ENCODE peak calls at places on chromosomes 11 and 22, in four cellular contexts. T, Z, Q and N are unnamed samples.

GRCh38 chr11:28228196-28228595 is 120.0 kb downstream of the METTL15 start:
- DNase-seq in Z (no peak), Q (no peak), T (peak), N (peak)

GRCh38 chr22:20773793-20774212 is at the start of gene SERPIND1:
- DNase-seq in Q (no peak), T (no peak), Z (no peak), N (no peak)

GRCh38 chr11:61955031-61955415 is 4.9 kb downstream of the BEST1 start:
- DNase-seq in T (no peak), Q (no peak), Z (no peak), N (peak)

GRCh38 chr11:78652866-78653265 is 78.2 kb upstream of the NARS2 start:
- DNase-seq in Q (no peak), T (no peak), Z (no peak), N (no peak)

GRCh38 chr22:17130199-17130598 is 9.0 kb upstream of the TMEM121B start:
- DNase-seq in Q (no peak), Z (no peak), T (no peak), N (no peak)

GRCh38 chr22:19354201-19354600 is 62.7 kb upstream of the CLTCL1 start:
- DNase-seq in T (no peak), Q (no peak), Z (no peak), N (no peak)

GRCh38 chr22:33923660-33924246 is 3.5 kb upstream of the LARGE1 start:
- DNase-seq in T (peak), Z (no peak), Q (peak), N (peak)

GRCh38 chr22:45418770-45419138 is 5.3 kb downstream of the RIBC2 start:
- DNase-seq in Q (no peak), T (no peak), Z (no peak), N (no peak)

GRCh38 chr11:123122341-123122740 is 60.4 kb upstream of the HSPA8 start:
- DNase-seq in T (no peak), Q (no peak), Z (no peak), N (peak)

GRCh38 chr22:31082606-31083376 is 1.7 kb downstream of the SMTN start:
- DNase-seq in Q (peak), Z (no peak), T (peak), N (peak)

GRCh38 chr22:40979198-40979597 is 28.0 kb downstream of the RBX1 start:
- DNase-seq in T (no peak), Q (no peak), Z (no peak), N (no peak)

GRCh38 chr11:126161146-126161458 is 50.3 kb downstream of the RPUSD4 start:
- DNase-seq in T (no peak), Q (no peak), Z (no peak), N (no peak)

GRCh38 chr11:117239295-117239694 is 6.8 kb downstream of the RNF214 start:
- DNase-seq in Q (no peak), Z (no peak), T (peak), N (no peak)

GRCh38 chr22:36728505-36728904 is 25.0 kb upstream of the CACNG2 start:
- DNase-seq in T (no peak), Q (no peak), Z (no peak), N (no peak)

GRCh38 chr22:21032037-21032842 is at the start of gene SLC7A4:
- DNase-seq in Q (no peak), T (no peak), Z (no peak), N (no peak)

GRCh38 chr11:2295971-2296912 is 5.5 kb downstream of the C11orf21 start:
- DNase-seq in T (no peak), Q (no peak), Z (peak), N (no peak)

GRCh38 chr11:42524534-42525227 is 787.1 kb upstream of the API5 start:
- DNase-seq in Q (no peak), Z (no peak), T (peak), N (peak)

GRCh38 chr11:130527648-130528300 is 79.3 kb downstream of the ADAMTS15 start:
- DNase-seq in T (peak), Q (no peak), Z (no peak), N (no peak)

GRCh38 chr11:113401718-113402117 is 14.1 kb downstream of the ANKK1 start:
- DNase-seq in T (peak), Z (no peak), Q (peak), N (peak)

DNA sequence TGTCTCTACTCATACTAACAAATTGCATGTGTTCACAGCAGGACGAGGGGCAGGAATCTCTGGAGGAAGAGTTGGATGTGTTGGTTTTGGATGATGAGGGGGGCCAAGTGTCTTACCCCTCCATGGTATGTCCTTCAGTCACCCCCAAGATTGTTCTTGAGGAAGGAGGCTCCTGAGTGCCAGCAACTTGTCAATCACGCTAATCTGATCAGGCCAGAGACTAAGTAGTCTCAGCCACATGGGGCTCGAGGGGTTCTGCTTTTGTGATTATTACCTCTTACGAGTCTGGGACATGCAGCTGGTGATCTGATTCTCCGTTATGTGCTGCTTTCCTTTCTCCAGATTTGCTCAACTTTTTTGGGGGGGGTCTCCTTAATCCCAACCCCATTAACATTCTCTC is 54.3 kb downstream of the CTNND1 start:
- DNase-seq in Q (no peak), T (no peak), Z (no peak), N (no peak)
- H3K4me3 ChIP-seq in Q (no peak), T (no peak), Z (no peak), N (no peak)

DNA sequence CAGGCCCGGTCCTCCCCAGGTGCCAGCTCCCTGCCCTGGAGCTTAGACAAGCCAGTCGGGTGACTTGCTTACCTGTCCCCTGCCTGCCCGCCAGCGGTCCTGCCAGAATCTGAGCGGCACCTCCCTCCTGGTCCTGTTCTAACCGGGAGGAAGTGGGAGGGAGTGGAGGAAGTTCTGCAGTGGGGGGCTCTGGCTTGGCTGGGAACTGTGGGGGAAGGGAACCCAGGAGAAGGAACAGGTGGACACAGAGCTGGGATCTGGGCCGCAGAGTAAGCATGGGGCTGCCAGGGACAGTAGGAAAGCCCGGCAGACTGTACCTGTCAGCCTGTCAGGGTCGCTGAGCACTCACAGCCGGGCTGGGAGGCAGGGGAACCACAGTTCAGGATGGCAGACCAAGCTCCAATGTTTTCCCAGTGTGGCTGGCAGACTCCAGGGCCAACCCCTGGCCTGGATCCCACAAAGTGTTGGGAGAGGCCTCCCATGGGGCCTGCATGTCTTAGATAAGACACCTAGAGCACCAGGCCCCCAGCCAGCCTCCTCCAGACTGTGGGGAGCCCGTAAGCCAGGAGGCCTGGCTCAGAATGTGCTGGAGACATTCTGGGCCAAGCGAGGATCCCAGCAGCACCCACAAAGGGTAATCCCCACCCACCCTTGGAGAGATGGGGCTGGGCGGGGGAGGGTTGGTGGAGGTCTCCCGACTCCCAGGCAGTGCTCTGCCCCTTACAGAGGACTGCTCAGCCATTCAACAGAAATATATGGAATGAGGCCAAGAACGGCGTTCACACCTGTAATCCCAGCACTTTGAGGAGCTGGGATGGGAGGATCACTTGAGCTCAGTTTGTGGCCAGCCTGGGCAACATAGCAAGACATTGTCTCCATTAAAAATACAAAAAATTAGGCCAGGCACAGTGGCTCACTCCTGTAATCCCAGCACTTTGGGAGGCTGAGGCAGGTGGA is 2.3 kb downstream of the CYB5R3 start:
- DNase-seq in Z (peak), T (peak), Q (no peak), N (no peak)
- H3K27ac ChIP-seq in Z (peak), T (peak), Q (no peak), N (peak)

GRCh38 chr11:8914661-8915018 is 3.7 kb downstream of the AKIP1 start:
- DNase-seq in Q (no peak), T (no peak), Z (no peak), N (no peak)
- TF ChIP-seq CTCF in Q (peak), T (no peak), Z (no peak), N (no peak)

DNA sequence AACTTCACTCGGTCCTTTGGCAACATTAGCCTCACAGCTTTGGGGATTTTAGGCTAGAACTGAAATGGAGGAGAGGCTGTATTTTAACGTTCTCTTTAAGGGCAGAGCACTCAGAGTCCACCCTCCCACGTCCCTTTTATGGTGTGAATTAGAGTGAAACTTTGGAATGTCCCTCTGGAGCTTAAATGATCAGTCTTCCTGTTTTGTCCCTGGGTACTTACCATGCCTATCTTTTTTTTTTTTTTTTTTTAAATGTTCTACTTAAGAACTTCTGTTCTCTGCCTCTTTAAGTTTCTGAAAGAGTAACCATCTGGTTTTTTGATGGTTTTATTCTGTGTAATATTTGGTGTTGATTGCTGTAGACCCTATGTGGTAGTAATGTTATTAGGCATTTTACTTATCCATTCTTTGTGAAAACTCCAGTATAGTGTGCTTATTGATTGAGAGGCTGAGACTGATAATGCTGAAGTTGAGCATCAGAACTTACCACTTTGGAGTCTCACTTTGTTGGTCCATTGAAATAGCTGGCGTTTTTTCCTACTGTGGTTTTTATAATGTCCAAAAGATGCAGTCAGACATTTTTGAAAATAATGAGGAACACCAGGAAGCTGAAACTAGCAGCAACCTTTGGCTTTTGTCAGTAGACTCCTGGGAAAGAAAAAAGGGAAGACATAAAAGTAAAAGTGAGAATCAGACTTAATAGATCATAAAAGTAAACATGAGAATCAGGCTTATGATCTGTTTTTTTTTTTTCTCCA is 11.6 kb downstream of the UVRAG start:
- DNase-seq in Q (no peak), T (peak), Z (no peak), N (peak)
- H3K4me3 ChIP-seq in Q (no peak), T (no peak), Z (peak), N (no peak)